ENCODE peak calls at places on chromosomes 4 and X, in four cellular contexts. H is tibial nerve, Y is BE2C, V is suprapubic skin. Q is an unnamed sample. For H3K36me3, the result is how much of the 10 kb centered on the place peaks cover.

GRCh38 chr4:71123951-71124350 is 130.5 kb downstream of the DCK start:
- DNase-seq in V (no peak), Y (no peak), H (no peak), Q (no peak)

GRCh38 chr4:6591781-6592180 is 16.8 kb downstream of the MAN2B2 start:
- DNase-seq in H (no peak), V (no peak), Y (no peak), Q (no peak)

GRCh38 chr4:23788460-23788859 is 101.4 kb downstream of the PPARGC1A start:
- DNase-seq in H (no peak), Y (no peak), V (no peak), Q (no peak)

GRCh38 chr4:143626134-143626859 is 74.2 kb downstream of the FREM3 start:
- DNase-seq in Y (no peak), V (peak), H (peak), Q (peak)

GRCh38 chrX:86023806-86024205 is 23.6 kb downstream of the CHM start:
- DNase-seq in Y (no peak), H (no peak), V (no peak), Q (no peak)

GRCh38 chr4:38387348-38387747 is 276.7 kb upstream of the KLF3 start:
- DNase-seq in Y (peak), V (peak), H (peak), Q (peak)

GRCh38 chr4:1026115-1026514 is 14.7 kb downstream of the FGFRL1 start:
- DNase-seq in H (no peak), Y (peak), V (no peak), Q (no peak)

GRCh38 chrX:23616361-23616760 is 50.9 kb upstream of the PRDX4 start:
- DNase-seq in Y (no peak), H (no peak), V (no peak), Q (no peak)

GRCh38 chr4:168797176-168797575 is 212.9 kb downstream of the CBR4 start:
- DNase-seq in H (no peak), V (no peak), Y (no peak), Q (no peak)

GRCh38 chr4:138650917-138651564 is 364.5 kb upstream of the NOCT start:
- DNase-seq in H (no peak), Y (no peak), V (no peak), Q (no peak)

GRCh38 chr4:113407409-113407808 is 354.1 kb downstream of the CAMK2D start:
- DNase-seq in H (no peak), Y (no peak), V (no peak), Q (no peak)

GRCh38 chr4:17613761-17614415 is 553 bp upstream of the MED28 start:
- DNase-seq in V (no peak), Y (peak), H (no peak), Q (peak)

GRCh38 chr4:56220261-56220660 is 167.0 kb downstream of the AASDH start:
- DNase-seq in Y (no peak), H (no peak), V (no peak), Q (no peak)

GRCh38 chrX:76127341-76127740 is 45.5 kb upstream of the PBDC1 start:
- DNase-seq in H (no peak), Y (no peak), V (no peak), Q (no peak)
- TF ChIP-seq CTCF in H (no peak), Y (peak), V (no peak), Q (no peak)

DNA sequence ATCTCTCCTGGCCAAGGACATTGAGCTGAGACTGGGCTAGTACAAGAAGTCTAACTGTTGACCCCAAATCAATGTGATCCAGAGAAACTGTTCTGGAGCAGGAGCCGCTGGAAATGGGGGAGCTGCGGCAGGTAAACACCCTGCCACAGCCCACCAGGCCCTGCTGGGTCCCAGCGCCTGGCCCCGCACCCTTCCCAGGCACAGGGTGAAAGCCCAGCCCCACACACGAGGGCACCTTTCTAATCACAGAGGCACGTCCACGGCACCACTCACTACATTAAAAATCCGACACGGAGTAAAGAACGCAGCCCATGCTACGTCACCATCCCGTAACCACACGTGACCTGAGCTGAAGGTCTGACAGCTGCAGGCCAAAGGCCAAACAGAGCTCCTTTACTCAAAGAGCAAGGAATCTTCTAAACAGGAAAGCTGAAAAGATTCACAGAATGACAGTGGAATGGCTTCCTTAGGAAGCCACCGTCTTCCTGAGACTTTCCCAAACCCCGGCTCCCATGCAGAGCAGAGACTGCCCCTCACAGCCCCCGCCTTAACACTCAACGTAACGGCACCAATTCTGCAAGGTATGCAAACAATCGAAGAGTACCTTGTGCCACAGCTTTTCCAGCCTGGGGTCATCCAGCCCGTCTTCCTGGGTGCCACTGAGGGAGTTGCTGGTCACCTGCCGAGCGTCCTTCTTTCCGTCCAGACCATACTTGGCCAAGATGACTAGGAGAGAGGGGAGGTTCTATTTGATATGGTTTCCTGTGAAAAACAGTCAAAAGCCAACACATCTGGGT is 12.6 kb downstream of the LRPAP1 start:
- DNase-seq in H (no peak), Y (no peak), V (peak), Q (no peak)
- H3K36me3 ChIP-seq in H (under half), Y (half or more), V (half or more), Q (under half)

GRCh38 chrX:44175455-44175854 is 168.0 kb downstream of the EFHC2 start:
- DNase-seq in Y (no peak), V (no peak), H (no peak), Q (no peak)
- TF ChIP-seq CTCF in Y (no peak), V (no peak), H (no peak), Q (no peak)

GRCh38 chrX:288561-288991 is 7.4 kb downstream of the PLCXD1 start:
- DNase-seq in H (no peak), Y (no peak), V (peak), Q (no peak)
- H3K36me3 ChIP-seq in H (under half), Y (under half), V (half or more), Q (under half)

GRCh38 chr4:129358571-129358970 is 262.6 kb downstream of the C4orf33 start:
- DNase-seq in Y (no peak), V (no peak), H (no peak), Q (no peak)

GRCh38 chr4:129364747-129365452 is 268.9 kb downstream of the C4orf33 start:
- DNase-seq in V (no peak), Y (no peak), H (no peak), Q (no peak)

GRCh38 chr4:129362685-129363274 is 266.8 kb downstream of the C4orf33 start:
- DNase-seq in H (peak), V (no peak), Y (peak), Q (no peak)
- TF ChIP-seq CTCF in H (peak), V (peak), Y (peak), Q (peak)

GRCh38 chrX:154355776-154356140 is 18.7 kb downstream of the FLNA start:
- DNase-seq in Y (no peak), V (no peak), H (no peak), Q (no peak)
- H3K36me3 ChIP-seq in Y (half or more), V (half or more), H (under half), Q (under half)

DNA sequence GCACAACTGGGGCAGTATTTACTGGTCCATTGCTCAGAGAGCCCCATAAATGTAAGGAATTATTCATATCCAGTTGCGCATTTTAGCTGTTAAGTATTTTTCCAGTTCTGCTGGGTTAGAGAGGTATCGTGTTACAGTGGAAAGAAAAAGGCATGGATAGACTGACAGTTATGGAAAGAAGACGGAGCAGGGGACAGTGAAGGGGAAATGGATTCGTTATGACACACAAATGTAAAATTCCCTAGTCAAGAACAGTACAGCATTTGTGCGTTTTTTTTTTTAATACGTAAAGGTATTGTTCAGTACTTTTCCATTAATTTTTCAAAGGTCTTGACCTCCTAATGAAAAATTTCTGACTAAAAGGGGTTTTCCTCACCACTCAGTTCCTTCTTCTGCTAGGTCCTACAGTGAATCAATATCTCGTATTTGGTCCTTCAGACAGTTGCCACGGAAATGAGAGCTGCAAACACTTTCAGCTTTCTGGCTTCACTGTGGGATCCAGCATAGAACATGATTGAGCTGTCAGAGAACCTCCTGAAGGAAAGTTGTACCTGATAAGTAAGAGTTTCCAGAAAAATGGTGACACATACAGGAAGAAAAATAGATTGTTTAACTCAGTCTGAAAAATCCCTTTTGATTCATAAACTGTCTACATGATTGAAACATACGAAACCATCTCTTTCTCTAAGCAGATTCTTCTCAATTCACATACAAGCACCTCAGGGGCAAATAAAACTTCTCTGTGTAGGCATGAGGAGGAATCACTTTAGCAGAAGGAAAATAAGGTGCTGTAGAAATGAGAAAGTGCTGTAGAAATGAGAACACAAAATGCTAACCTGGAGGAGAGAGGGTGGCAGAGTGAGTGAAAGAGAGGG is 21.8 kb upstream of the BBS12 start:
- DNase-seq in H (no peak), Y (no peak), V (no peak), Q (no peak)
- TF ChIP-seq CTCF in H (no peak), Y (no peak), V (no peak), Q (no peak)

DNA sequence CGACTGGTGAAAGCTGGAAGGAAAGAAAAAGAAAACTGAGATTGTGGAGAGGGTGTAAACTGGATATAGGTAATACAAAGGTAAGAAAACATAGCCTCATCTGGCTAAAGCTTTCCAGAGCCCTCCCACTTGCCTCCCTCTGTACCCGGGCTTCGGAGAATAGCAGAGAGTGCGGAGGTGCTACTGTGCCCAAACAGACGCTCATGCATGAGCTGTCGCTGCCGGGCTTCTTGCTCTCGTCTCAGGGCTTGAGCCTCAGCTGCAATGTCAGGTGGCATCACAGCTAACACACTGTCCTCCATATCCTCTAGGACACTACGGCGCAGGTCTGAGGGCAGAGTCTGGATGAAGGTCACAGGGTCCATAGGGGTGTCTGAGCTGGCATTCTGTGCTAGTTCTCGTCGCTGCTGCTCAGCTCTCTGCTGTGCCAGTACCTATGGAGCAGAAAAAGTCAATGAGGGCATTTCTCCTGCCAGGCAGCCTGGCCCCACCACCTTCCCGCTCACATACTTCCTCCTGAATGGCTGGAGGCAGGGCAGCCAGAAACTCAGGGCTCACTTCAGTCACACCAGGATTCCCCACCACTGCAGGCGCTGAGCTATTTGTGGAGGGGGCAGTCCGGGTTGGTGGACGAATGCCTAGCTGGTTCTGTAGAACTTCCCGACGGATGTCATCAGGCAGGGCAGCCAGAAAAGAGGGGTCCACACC is 116.7 kb upstream of the HSD17B10 start:
- DNase-seq in V (no peak), H (no peak), Y (no peak), Q (no peak)
- H3K36me3 ChIP-seq in V (half or more), H (under half), Y (half or more), Q (under half)

Q was measured in lung.